ENCODE peak calls at places on chromosome 17, in five cellular contexts. E is K562, U is HepG2, J is H1, I is GM12878. Y is an unnamed sample.
A peak's percentile ranks its signal among the peaks of the same experiment; 100 is the strongest.

GRCh38 chr17:65523853-65524664 is 37.4 kb downstream of the AXIN2 start:
- DNase-seq in E (no peak), U (peak; percentile 51), I (no peak), J (no peak), Y (no peak)

GRCh38 chr17:66255112-66255511 is 25.9 kb upstream of the APOH start:
- DNase-seq in J (no peak), E (peak; percentile 52), U (peak; percentile 87), I (no peak), Y (peak; percentile 79)

GRCh38 chr17:65366102-65366844 is 195.2 kb downstream of the AXIN2 start:
- DNase-seq in J (no peak), U (no peak), E (no peak), I (no peak), Y (no peak)

GRCh38 chr17:29608986-29609385 is 13.7 kb downstream of the CORO6 start:
- DNase-seq in I (no peak), E (no peak), U (no peak), J (no peak), Y (no peak)

GRCh38 chr17:20264996-20265395 is 202.3 kb downstream of the LGALS9B start:
- DNase-seq in E (no peak), U (no peak), I (no peak), J (no peak), Y (no peak)

GRCh38 chr17:57955183-57955952 is at the start of gene CUEDC1:
- DNase-seq in J (no peak), E (peak; percentile 82), I (no peak), U (no peak), Y (no peak)

GRCh38 chr17:77498875-77499698 is 358.3 kb downstream of the SEC14L1 start:
- DNase-seq in E (no peak), U (no peak), I (no peak), J (no peak), Y (no peak)

GRCh38 chr17:77489239-77489897 is 348.6 kb downstream of the SEC14L1 start:
- DNase-seq in U (no peak), E (no peak), J (no peak), I (no peak), Y (no peak)

GRCh38 chr17:28492352-28493310 is 13.5 kb upstream of the FOXN1 start:
- DNase-seq in E (no peak), U (no peak), I (no peak), J (no peak), Y (no peak)

GRCh38 chr17:7167832-7168231 is 11.3 kb downstream of the ASGR1 start:
- DNase-seq in E (no peak), J (no peak), U (peak; percentile 56), I (no peak), Y (no peak)

GRCh38 chr17:40922239-40922638 is 15.2 kb downstream of the KRT23 start:
- DNase-seq in U (peak; percentile 68), J (no peak), I (no peak), E (no peak), Y (no peak)

GRCh38 chr17:15273141-15273793 is 8.1 kb upstream of the PMP22 start:
- DNase-seq in E (no peak), I (no peak), U (no peak), J (no peak), Y (no peak)

GRCh38 chr17:57966246-57966645 is 11.0 kb upstream of the CUEDC1 start:
- DNase-seq in E (no peak), U (no peak), J (no peak), I (no peak), Y (no peak)

GRCh38 chr17:7988750-7989178 is 13.7 kb upstream of the GUCY2D start:
- DNase-seq in U (peak; percentile 76), J (no peak), E (peak; percentile 54), I (peak; percentile 66), Y (peak; percentile 80)

GRCh38 chr17:42284566-42284965 is 3.7 kb upstream of the STAT5A start:
- DNase-seq in E (no peak), I (no peak), J (no peak), U (no peak), Y (no peak)

GRCh38 chr17:60398227-60398959 is 6.5 kb upstream of the USP32 start:
- DNase-seq in I (peak; percentile 71), J (no peak), U (no peak), E (no peak), Y (no peak)

GRCh38 chr17:78381601-78382168 is 3.2 kb downstream of the PGS1 start:
- DNase-seq in U (no peak), E (peak; percentile 77), I (no peak), J (no peak), Y (no peak)

GRCh38 chr17:7538891-7539290 is 10.0 kb upstream of the TNFSF12 start:
- DNase-seq in U (no peak), I (no peak), J (no peak), E (no peak), Y (no peak)

GRCh38 chr17:76529643-76530488 is 7.6 kb downstream of the CYGB start:
- DNase-seq in I (no peak), E (peak; percentile 83), U (peak; percentile 61), J (no peak), Y (no peak)

GRCh38 chr17:80453980-80454556 is 22.3 kb downstream of the NPTX1 start:
- DNase-seq in E (no peak), I (no peak), J (no peak), U (peak; percentile 16), Y (no peak)

DNA sequence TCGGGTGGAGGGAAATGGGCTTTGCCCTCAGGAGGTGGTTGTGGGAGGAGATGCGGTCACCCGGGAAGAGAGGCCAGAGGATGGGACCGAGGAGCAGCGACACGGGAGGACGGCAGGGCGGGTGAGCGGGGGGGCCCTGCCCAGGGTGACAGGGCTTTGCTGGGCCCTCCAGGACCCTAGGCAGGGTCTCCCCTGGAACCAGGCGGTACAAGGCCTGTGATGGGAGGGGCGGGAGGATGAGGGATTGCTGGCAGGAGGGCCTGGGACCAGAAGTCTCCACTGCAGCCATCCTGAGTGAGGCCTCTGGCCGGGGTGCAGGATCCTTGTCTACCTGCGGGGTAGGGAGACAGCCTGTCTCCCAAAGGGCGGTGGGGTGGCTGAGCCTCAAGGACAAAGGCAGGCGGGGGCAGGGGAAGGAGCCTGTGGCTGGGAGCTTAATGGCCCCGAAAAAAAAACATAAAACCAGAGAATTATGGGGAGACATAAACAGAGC is 66.9 kb downstream of the SREBF1 start:
- DNase-seq in I (no peak), E (no peak), J (no peak), U (no peak), Y (no peak)
- H3K79me2 ChIP-seq in I (no peaks in the 10 kb centered on the region), E (no peaks in the 10 kb centered on the region), J (no peaks in the 10 kb centered on the region), U (no peaks in the 10 kb centered on the region), Y (peaks cover 12% of the 10 kb centered on the region)

GRCh38 chr17:49214665-49215360 is 4.3 kb downstream of the ABI3 start:
- DNase-seq in J (no peak), E (no peak), U (no peak), I (no peak), Y (no peak)

GRCh38 chr17:49216482-49216881 is 6.0 kb downstream of the ABI3 start:
- DNase-seq in J (no peak), U (no peak), I (no peak), E (no peak), Y (no peak)

GRCh38 chr17:49213399-49213798 is 2.9 kb downstream of the ABI3 start:
- DNase-seq in J (no peak), E (no peak), I (no peak), U (no peak), Y (no peak)

GRCh38 chr17:49216953-49217650 is 6.6 kb downstream of the ABI3 start:
- DNase-seq in E (no peak), I (no peak), U (no peak), J (no peak), Y (no peak)

DNA sequence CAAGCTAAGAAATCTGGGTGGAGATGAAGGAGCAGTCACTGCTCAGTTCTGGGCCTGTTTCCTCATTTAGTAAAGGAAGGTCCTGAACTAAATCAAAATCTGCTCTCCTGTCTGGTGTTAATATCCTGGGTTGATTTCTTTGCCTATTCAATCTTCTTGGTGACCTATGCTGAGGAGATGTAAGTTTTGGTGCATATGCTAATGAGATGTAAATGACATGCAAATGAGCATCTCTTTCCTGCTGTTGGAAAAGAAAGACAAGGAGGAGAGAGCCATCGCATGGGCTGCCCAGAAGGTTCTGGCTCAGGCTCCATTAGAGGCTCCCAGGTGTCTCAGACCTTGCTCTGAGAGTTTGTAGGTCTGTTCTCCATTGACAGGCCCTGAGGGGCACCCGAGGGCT is 3.3 kb downstream of the ABI3 start:
- DNase-seq in I (no peak), J (no peak), U (no peak), E (no peak), Y (no peak)
- TF ChIP-seq ZNF274 in I (no peak), J (no peak), U (no peak), E (no peak), Y (no peak)

GRCh38 chr17:43673516-43674323 is 12.0 kb upstream of the MEOX1 start:
- DNase-seq in E (peak; percentile 62), I (no peak), J (no peak), U (peak; percentile 67), Y (peak; percentile 49)

GRCh38 chr17:43670645-43671074 is 8.9 kb upstream of the MEOX1 start:
- DNase-seq in U (no peak), I (no peak), E (no peak), J (no peak), Y (no peak)

GRCh38 chr17:43669971-43670644 is 8.4 kb upstream of the MEOX1 start:
- DNase-seq in J (no peak), U (peak; percentile 52), I (peak; percentile 59), E (no peak), Y (no peak)

GRCh38 chr17:43671075-43671692 is 9.5 kb upstream of the MEOX1 start:
- DNase-seq in I (peak; percentile 53), J (no peak), U (no peak), E (no peak), Y (no peak)

DNA sequence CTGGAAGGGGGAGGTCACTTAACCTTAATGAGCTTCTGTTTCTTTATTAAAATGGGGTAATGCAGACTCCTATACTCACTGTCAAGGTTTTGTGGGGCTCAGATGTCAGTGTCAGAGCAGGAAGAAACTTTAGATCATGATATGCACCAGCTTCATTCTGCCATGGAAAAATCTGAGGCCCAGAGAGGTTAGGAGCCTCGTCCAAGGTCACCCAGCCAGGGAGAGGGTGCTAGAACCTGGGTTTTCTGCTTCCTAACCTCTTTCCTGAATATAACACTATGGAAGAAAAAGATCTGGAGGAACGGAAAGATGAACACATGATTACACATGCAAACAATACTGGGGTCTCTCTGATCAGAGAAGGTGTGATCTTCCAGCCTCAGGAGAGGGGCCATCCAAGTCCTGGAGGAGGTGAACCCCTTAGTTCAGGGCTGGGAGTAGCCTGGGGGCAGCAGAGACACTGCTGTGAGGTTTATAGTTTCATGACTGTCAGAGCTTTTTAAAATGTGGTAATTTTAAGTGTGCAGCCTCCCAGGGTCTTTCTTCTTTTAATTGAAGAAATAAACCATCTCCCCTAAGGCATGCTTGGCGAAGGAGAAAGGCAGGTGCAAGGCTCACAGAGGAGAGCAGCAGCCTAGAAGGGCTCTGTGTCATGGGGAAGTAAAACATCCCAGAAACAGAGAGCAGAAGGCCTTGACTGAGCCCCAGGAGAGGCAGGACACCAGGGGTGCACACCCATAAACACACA is 10.2 kb upstream of the MEOX1 start:
- DNase-seq in J (no peak), U (no peak), E (no peak), I (no peak), Y (no peak)
- H3K79me2 ChIP-seq in J (no peaks in the 10 kb centered on the region), U (no peaks in the 10 kb centered on the region), E (no peaks in the 10 kb centered on the region), I (no peaks in the 10 kb centered on the region), Y (no peaks in the 10 kb centered on the region)

DNA sequence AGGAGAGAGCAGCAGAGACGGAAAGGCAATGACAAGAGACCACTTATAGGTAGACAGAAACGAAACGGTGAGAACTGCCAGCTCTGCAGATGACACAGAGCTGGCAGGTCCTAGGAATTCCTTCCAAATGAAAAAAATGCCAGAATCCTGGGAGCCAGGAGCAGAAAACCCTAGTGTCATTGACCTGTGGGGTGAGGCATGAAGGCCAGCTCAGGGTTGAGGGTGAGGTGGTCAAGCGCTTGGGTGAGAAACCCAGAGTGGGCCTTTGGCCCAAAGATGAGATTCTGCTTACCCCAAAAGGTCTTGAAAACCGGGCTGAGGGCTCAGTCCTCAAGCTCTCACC is 9.2 kb downstream of the HIC1 start:
- DNase-seq in J (no peak), U (no peak), I (no peak), E (no peak), Y (no peak)
- TF ChIP-seq ZNF274 in J (no peak), U (no peak), I (no peak), E (no peak), Y (no peak)

Y was measured in HCT116.